ENCODE peak calls at places on chromosomes 16 and 17, in four cellular contexts. H is mesenchymal stem cell, U is H1, A is neuronal stem cell. T is an unnamed sample.

GRCh38 chr17:18185391-18185790 is 1.8 kb downstream of the ALKBH5 start:
- DNase-seq in H (peak; percentile 49), A (no peak), U (no peak), T (no peak)

GRCh38 chr17:66704858-66705257 is 130.1 kb upstream of the CACNG5 start:
- DNase-seq in A (no peak), H (no peak), U (no peak), T (no peak)

GRCh38 chr16:77556203-77556602 is 121.4 kb upstream of the ADAMTS18 start:
- DNase-seq in H (no peak), A (peak; percentile 14), U (no peak), T (peak; percentile 53)

GRCh38 chr17:48228720-48229119 is 121.2 kb downstream of the SNX11 start:
- DNase-seq in H (no peak), A (no peak), U (peak; percentile 60), T (peak; percentile 82)

GRCh38 chr17:33267279-33267790 is 25.8 kb downstream of the ASIC2 start:
- DNase-seq in A (no peak), U (no peak), H (peak; percentile 64), T (no peak)

GRCh38 chr17:15432807-15433547 is 34.4 kb downstream of the CDRT4 start:
- DNase-seq in U (no peak), A (no peak), H (peak; percentile 27), T (no peak)

GRCh38 chr17:7885357-7886226 is 3.0 kb upstream of the CHD3 start:
- DNase-seq in A (peak; percentile 70), U (peak; percentile 66), H (peak; percentile 64), T (peak; percentile 58)

GRCh38 chr16:65487231-65487630 is 365.4 kb upstream of the CDH11 start:
- DNase-seq in U (no peak), H (no peak), A (no peak), T (no peak)

GRCh38 chr17:66438101-66438500 is 135.7 kb downstream of the PRKCA start:
- DNase-seq in A (no peak), H (no peak), U (no peak), T (no peak)

GRCh38 chr16:56257260-56257659 is 66.0 kb downstream of the GNAO1 start:
- DNase-seq in H (no peak), U (no peak), A (no peak), T (no peak)

GRCh38 chr17:64155751-64156544 is 26.0 kb upstream of the ERN1 start:
- DNase-seq in U (no peak), H (peak; percentile 9), A (no peak), T (no peak)

GRCh38 chr16:87635541-87636049 is 33.3 kb downstream of the JPH3 start:
- DNase-seq in U (peak; percentile 82), H (peak; percentile 13), A (peak; percentile 32), T (peak; percentile 66)

GRCh38 chr17:62140376-62140775 is 75.3 kb upstream of the MED13 start:
- DNase-seq in U (no peak), H (no peak), A (no peak), T (peak; percentile 47)

GRCh38 chr16:52871481-52871880 is 181.2 kb downstream of the CHD9NB start:
- DNase-seq in H (no peak), U (no peak), A (no peak), T (no peak)

GRCh38 chr17:55167024-55167721 is 97.6 kb upstream of the HLF start:
- DNase-seq in U (no peak), A (no peak), H (no peak), T (no peak)

GRCh38 chr16:67555795-67556212 is 6.5 kb upstream of the CTCF start:
- DNase-seq in H (peak; percentile 61), A (no peak), U (no peak), T (no peak)

DNA sequence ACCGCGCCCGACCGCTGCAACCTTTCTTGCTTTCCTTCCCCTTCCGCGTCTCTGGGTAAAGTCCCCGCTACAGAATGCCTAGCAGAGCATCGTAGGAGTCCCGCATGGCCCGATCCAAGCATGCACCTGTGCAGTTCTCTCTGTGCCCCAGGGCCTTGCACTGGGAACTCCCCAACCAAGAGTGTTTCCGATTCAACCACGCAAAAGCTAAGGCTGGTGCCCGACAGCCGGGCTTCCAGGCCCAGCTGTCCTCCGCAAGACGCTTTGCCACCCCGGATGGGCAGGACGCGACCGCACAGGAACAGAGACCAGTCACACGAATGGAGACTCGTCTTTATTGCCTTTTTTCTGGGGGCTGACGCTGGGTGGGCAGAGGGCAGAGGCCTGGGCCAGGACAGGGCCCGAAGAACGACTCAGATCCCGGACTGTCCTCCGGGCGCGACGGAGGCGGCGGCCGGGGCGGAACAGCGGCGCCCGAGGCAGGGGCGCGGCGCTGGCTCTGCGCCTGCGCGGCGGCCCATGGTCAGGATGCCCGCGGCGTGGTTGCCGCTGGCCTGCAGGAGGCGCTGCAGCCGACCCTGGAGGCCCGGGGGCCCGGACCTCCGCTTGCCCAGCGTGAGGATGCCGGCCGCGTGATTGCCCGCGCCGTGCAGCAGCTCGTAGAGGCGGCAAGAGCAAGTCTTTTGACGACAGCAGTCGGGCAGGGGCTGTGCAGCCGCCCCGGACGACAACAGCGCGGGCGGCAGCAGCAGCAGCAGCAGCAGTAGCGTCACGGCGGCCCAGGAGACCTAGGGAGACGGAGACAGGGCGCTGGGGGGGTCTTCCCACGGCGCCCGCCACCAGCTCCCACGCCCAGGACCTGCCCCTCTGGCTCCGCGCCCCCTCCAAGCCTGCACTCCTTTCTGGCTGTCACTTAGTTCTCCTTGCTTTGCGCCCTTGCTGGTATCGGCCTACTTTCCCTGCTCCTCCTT is 1.2 kb downstream of the HCRT start:
- DNase-seq in A (peak; percentile 80), U (peak; percentile 94), H (peak; percentile 60), T (peak; percentile 93)
- H2BK12ac ChIP-seq in A (peak overlapping the region; percentile 68), U (peak overlapping the region; percentile 60), H (no peak overlapping the region), T (no peak overlapping the region)

GRCh38 chr17:57890857-57891232 is 41.0 kb upstream of the MRPS23 start:
- DNase-seq in A (no peak), U (no peak), H (no peak), T (no peak)

GRCh38 chr17:57888311-57889216 is 38.7 kb upstream of the MRPS23 start:
- DNase-seq in U (no peak), A (no peak), H (no peak), T (no peak)

GRCh38 chr17:57889252-57889651 is 39.4 kb upstream of the MRPS23 start:
- DNase-seq in H (no peak), A (no peak), U (no peak), T (no peak)

GRCh38 chr17:57892146-57892819 is 42.4 kb upstream of the MRPS23 start:
- DNase-seq in A (peak; percentile 83), U (peak; percentile 99), H (peak; percentile 93), T (peak; percentile 97)

DNA sequence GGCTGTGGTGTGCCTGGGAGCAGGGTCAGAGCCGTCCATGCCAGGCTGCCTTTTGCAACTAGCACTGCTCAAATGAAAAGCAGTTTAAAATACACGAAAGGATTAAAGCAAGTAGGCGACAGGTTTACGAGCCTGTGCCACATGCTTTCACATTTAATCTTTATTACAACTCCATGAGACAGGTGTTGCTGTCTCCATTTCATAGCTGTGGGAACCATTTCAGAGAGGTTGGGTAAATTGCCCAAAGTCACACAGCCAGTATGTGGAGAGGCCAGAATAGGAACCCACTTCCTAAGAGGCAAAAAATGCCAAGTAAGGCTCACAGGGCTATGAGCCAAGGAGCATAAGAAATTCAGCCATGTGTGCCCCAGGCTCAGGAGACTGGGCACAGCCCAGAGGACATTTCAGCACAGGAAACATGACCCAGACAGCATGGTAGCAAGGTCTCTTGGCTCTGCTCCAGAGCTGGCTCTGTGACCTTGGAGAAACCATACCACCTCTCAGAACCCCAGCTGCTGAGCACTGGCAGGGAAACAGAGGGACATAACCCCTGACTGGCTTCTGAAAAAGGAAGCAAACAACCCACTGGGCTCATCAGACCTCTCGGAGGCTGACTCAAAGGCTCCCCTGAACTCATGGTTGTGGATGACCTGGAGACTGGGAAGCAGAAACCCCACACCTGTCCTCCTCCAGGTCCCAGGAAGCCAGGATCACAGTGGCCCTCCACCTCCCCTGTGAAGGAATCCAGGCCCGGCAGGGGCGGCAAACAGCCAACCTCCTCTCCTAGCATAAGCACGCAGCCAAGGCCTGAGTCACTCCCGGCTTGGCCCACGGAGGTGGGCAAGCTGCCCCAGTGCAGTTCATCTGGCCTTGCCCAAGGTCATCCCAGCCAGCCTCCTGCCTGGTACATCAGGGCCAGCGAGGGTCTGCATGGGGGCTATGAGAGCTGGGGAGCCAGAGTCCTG is 40.3 kb upstream of the MRPS23 start:
- DNase-seq in A (no peak), H (peak; percentile 48), U (no peak), T (no peak)
- H3K23ac ChIP-seq in A (no peak overlapping the region), H (no peak overlapping the region), U (no peak overlapping the region), T (no peak overlapping the region)

GRCh38 chr17:41284043-41284442 is 8.5 kb downstream of the KRTAP9-7 start:
- DNase-seq in A (no peak), U (no peak), H (no peak), T (no peak)
- H2BK15ac ChIP-seq in A (no peak overlapping the region), U (no peak overlapping the region), H (no peak overlapping the region), T (no peak overlapping the region)

GRCh38 chr16:85362443-85362842 is 250.2 kb upstream of the CIBAR2 start:
- DNase-seq in H (peak; percentile 28), A (no peak), U (no peak), T (no peak)

GRCh38 chr16:85364323-85365040 is 248.6 kb upstream of the GSE1 start:
- DNase-seq in H (peak; percentile 97), A (no peak), U (no peak), T (no peak)

GRCh38 chr16:85363881-85364280 is 249.2 kb upstream of the GSE1 start:
- DNase-seq in H (peak; percentile 100), U (no peak), A (no peak), T (no peak)

GRCh38 chr16:85365120-85365519 is 248.0 kb upstream of the GSE1 start:
- DNase-seq in H (peak; percentile 46), U (no peak), A (no peak), T (peak; percentile 47)

GRCh38 chr16:85363427-85363826 is 249.7 kb upstream of the GSE1 start:
- DNase-seq in U (no peak), H (peak; percentile 67), A (no peak), T (no peak)
- H2BK12ac ChIP-seq in U (no peak overlapping the region), H (peak overlapping the region; percentile 87), A (no peak overlapping the region), T (no peak overlapping the region)

DNA sequence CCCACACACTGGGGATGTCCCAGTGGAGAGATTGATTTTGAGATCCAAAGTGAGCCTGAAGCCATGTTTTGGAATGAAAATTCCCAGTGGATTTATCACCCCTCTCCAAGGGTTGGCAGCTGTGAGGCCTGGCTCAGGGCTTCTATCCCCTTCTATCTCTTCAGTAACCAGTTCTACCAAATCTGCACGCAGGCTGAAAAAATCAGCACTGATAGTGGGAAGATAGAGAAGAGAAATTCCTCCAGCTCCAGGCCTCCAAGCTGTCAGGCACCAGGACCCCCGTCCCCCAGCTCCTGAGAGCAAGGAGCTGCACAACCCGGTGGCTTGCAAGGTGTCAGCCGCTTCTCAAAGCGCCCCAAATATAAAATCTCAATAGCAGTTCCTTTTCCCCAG is 1.0 kb downstream of the FLOT2 start:
- DNase-seq in H (peak; percentile 26), U (no peak), A (no peak), T (no peak)
- H3K23ac ChIP-seq in H (no peak overlapping the region), U (no peak overlapping the region), A (peak overlapping the region; percentile 86), T (no peak overlapping the region)

GRCh38 chr16:86120982-86121242 is 221.9 kb downstream of the IRF8 start:
- DNase-seq in H (no peak), A (no peak), U (no peak), T (no peak)
- H2BK15ac ChIP-seq in H (no peak overlapping the region), A (no peak overlapping the region), U (no peak overlapping the region), T (no peak overlapping the region)